ENCODE peak calls at places on chromosomes 5 and 9, in ten cellular contexts. One of them, this sample, is unnamed.

GRCh38 chr5:94288937-94289336 is 329.5 kb downstream of the KIAA0825 start:
- DNase-seq in stimulated activated CD4-positive, alpha-beta T cell treated with anti-CD3 and anti-CD28 coated beads, Interleukin-15, amount 100 ng/mL, for 24 hours: no peak
- DNase-seq in HEK293T: no peak
- DNase-seq in activated T-helper 9 cell treated with anti-CD3 and anti-CD28 coated beads, Interleukin-2, amount 50 U/mL, for 16 hours: no peak
- DNase-seq in endodermal cell: no peak
- DNase-seq in progenitor cell of endocrine pancreas: no peak
- DNase-seq in left cardiac atrium: no peak
- DNase-seq in kidney glomerular epithelial cell: no peak
- DNase-seq in psoas muscle: no peak
- DNase-seq in lung: no peak
- DNase-seq in this sample: no peak

GRCh38 chr5:11801061-11801460 is 103.2 kb downstream of the CTNND2 start:
- DNase-seq in stimulated activated CD4-positive, alpha-beta T cell treated with anti-CD3 and anti-CD28 coated beads, Interleukin-15, amount 100 ng/mL, for 24 hours: no peak
- DNase-seq in activated T-helper 9 cell treated with anti-CD3 and anti-CD28 coated beads, Interleukin-2, amount 50 U/mL, for 16 hours: no peak
- DNase-seq in HEK293T: no peak
- DNase-seq in psoas muscle: no peak
- DNase-seq in left cardiac atrium: no peak
- DNase-seq in lung: no peak
- DNase-seq in endodermal cell: no peak
- DNase-seq in progenitor cell of endocrine pancreas: no peak
- DNase-seq in kidney glomerular epithelial cell: no peak
- DNase-seq in this sample: no peak

GRCh38 chr9:76198336-76198735 is 195.9 kb downstream of the RFK start:
- DNase-seq in HEK293T: no peak
- DNase-seq in lung: peak
- DNase-seq in progenitor cell of endocrine pancreas: no peak
- DNase-seq in activated T-helper 9 cell treated with anti-CD3 and anti-CD28 coated beads, Interleukin-2, amount 50 U/mL, for 16 hours: no peak
- DNase-seq in left cardiac atrium: peak
- DNase-seq in kidney glomerular epithelial cell: no peak
- DNase-seq in psoas muscle: no peak
- DNase-seq in stimulated activated CD4-positive, alpha-beta T cell treated with anti-CD3 and anti-CD28 coated beads, Interleukin-15, amount 100 ng/mL, for 24 hours: no peak
- DNase-seq in endodermal cell: no peak
- DNase-seq in this sample: no peak

GRCh38 chr5:54825005-54825404 is 160.4 kb downstream of the ESM1 start:
- DNase-seq in HEK293T: no peak
- DNase-seq in progenitor cell of endocrine pancreas: no peak
- DNase-seq in left cardiac atrium: no peak
- DNase-seq in activated T-helper 9 cell treated with anti-CD3 and anti-CD28 coated beads, Interleukin-2, amount 50 U/mL, for 16 hours: no peak
- DNase-seq in kidney glomerular epithelial cell: no peak
- DNase-seq in psoas muscle: no peak
- DNase-seq in stimulated activated CD4-positive, alpha-beta T cell treated with anti-CD3 and anti-CD28 coated beads, Interleukin-15, amount 100 ng/mL, for 24 hours: no peak
- DNase-seq in endodermal cell: no peak
- DNase-seq in lung: no peak
- DNase-seq in this sample: no peak

GRCh38 chr9:21848615-21849014 is 46.2 kb downstream of the MTAP start:
- DNase-seq in stimulated activated CD4-positive, alpha-beta T cell treated with anti-CD3 and anti-CD28 coated beads, Interleukin-15, amount 100 ng/mL, for 24 hours: no peak
- DNase-seq in HEK293T: no peak
- DNase-seq in psoas muscle: no peak
- DNase-seq in endodermal cell: no peak
- DNase-seq in activated T-helper 9 cell treated with anti-CD3 and anti-CD28 coated beads, Interleukin-2, amount 50 U/mL, for 16 hours: no peak
- DNase-seq in lung: no peak
- DNase-seq in kidney glomerular epithelial cell: no peak
- DNase-seq in progenitor cell of endocrine pancreas: no peak
- DNase-seq in left cardiac atrium: no peak
- DNase-seq in this sample: no peak

GRCh38 chr9:9920425-9920824 is 692.4 kb downstream of the PTPRD start:
- DNase-seq in stimulated activated CD4-positive, alpha-beta T cell treated with anti-CD3 and anti-CD28 coated beads, Interleukin-15, amount 100 ng/mL, for 24 hours: no peak
- DNase-seq in activated T-helper 9 cell treated with anti-CD3 and anti-CD28 coated beads, Interleukin-2, amount 50 U/mL, for 16 hours: no peak
- DNase-seq in endodermal cell: no peak
- DNase-seq in HEK293T: no peak
- DNase-seq in progenitor cell of endocrine pancreas: no peak
- DNase-seq in lung: no peak
- DNase-seq in kidney glomerular epithelial cell: no peak
- DNase-seq in left cardiac atrium: no peak
- DNase-seq in psoas muscle: no peak
- DNase-seq in this sample: no peak

GRCh38 chr5:102545175-102545574 is 46.4 kb upstream of the SLCO6A1 start:
- DNase-seq in psoas muscle: no peak
- DNase-seq in activated T-helper 9 cell treated with anti-CD3 and anti-CD28 coated beads, Interleukin-2, amount 50 U/mL, for 16 hours: no peak
- DNase-seq in progenitor cell of endocrine pancreas: peak
- DNase-seq in kidney glomerular epithelial cell: no peak
- DNase-seq in HEK293T: peak
- DNase-seq in endodermal cell: peak
- DNase-seq in lung: no peak
- DNase-seq in left cardiac atrium: no peak
- DNase-seq in stimulated activated CD4-positive, alpha-beta T cell treated with anti-CD3 and anti-CD28 coated beads, Interleukin-15, amount 100 ng/mL, for 24 hours: peak
- DNase-seq in this sample: no peak

GRCh38 chr9:14441976-14442651 is 128.2 kb upstream of the NFIB start:
- DNase-seq in left cardiac atrium: no peak
- DNase-seq in progenitor cell of endocrine pancreas: no peak
- DNase-seq in kidney glomerular epithelial cell: no peak
- DNase-seq in lung: no peak
- DNase-seq in psoas muscle: no peak
- DNase-seq in endodermal cell: peak
- DNase-seq in activated T-helper 9 cell treated with anti-CD3 and anti-CD28 coated beads, Interleukin-2, amount 50 U/mL, for 16 hours: no peak
- DNase-seq in HEK293T: no peak
- DNase-seq in stimulated activated CD4-positive, alpha-beta T cell treated with anti-CD3 and anti-CD28 coated beads, Interleukin-15, amount 100 ng/mL, for 24 hours: no peak
- DNase-seq in this sample: no peak

GRCh38 chr9:36327903-36328302 is 69.7 kb upstream of the GNE start:
- DNase-seq in left cardiac atrium: no peak
- DNase-seq in endodermal cell: no peak
- DNase-seq in kidney glomerular epithelial cell: peak
- DNase-seq in HEK293T: no peak
- DNase-seq in progenitor cell of endocrine pancreas: no peak
- DNase-seq in psoas muscle: no peak
- DNase-seq in activated T-helper 9 cell treated with anti-CD3 and anti-CD28 coated beads, Interleukin-2, amount 50 U/mL, for 16 hours: no peak
- DNase-seq in stimulated activated CD4-positive, alpha-beta T cell treated with anti-CD3 and anti-CD28 coated beads, Interleukin-15, amount 100 ng/mL, for 24 hours: no peak
- DNase-seq in lung: no peak
- DNase-seq in this sample: no peak

GRCh38 chr9:90128587-90129190 is 513.9 kb downstream of the DIRAS2 start:
- DNase-seq in psoas muscle: no peak
- DNase-seq in endodermal cell: no peak
- DNase-seq in progenitor cell of endocrine pancreas: no peak
- DNase-seq in kidney glomerular epithelial cell: no peak
- DNase-seq in lung: no peak
- DNase-seq in activated T-helper 9 cell treated with anti-CD3 and anti-CD28 coated beads, Interleukin-2, amount 50 U/mL, for 16 hours: no peak
- DNase-seq in HEK293T: no peak
- DNase-seq in left cardiac atrium: no peak
- DNase-seq in stimulated activated CD4-positive, alpha-beta T cell treated with anti-CD3 and anti-CD28 coated beads, Interleukin-15, amount 100 ng/mL, for 24 hours: no peak
- DNase-seq in this sample: no peak

GRCh38 chr9:115038138-115038537 is 79.8 kb downstream of the TNC start:
- DNase-seq in left cardiac atrium: no peak
- DNase-seq in stimulated activated CD4-positive, alpha-beta T cell treated with anti-CD3 and anti-CD28 coated beads, Interleukin-15, amount 100 ng/mL, for 24 hours: no peak
- DNase-seq in activated T-helper 9 cell treated with anti-CD3 and anti-CD28 coated beads, Interleukin-2, amount 50 U/mL, for 16 hours: no peak
- DNase-seq in kidney glomerular epithelial cell: no peak
- DNase-seq in HEK293T: no peak
- DNase-seq in endodermal cell: no peak
- DNase-seq in lung: no peak
- DNase-seq in psoas muscle: peak
- DNase-seq in progenitor cell of endocrine pancreas: no peak
- DNase-seq in this sample: no peak

GRCh38 chr9:21110708-21111576 is 30.7 kb downstream of the IFNW1 start:
- DNase-seq in HEK293T: peak
- DNase-seq in lung: no peak
- DNase-seq in kidney glomerular epithelial cell: peak
- DNase-seq in psoas muscle: no peak
- DNase-seq in stimulated activated CD4-positive, alpha-beta T cell treated with anti-CD3 and anti-CD28 coated beads, Interleukin-15, amount 100 ng/mL, for 24 hours: no peak
- DNase-seq in activated T-helper 9 cell treated with anti-CD3 and anti-CD28 coated beads, Interleukin-2, amount 50 U/mL, for 16 hours: no peak
- DNase-seq in progenitor cell of endocrine pancreas: no peak
- DNase-seq in endodermal cell: no peak
- DNase-seq in left cardiac atrium: no peak
- DNase-seq in this sample: no peak

GRCh38 chr9:137031904-137032639 is at the start of gene FUT7:
- DNase-seq in activated T-helper 9 cell treated with anti-CD3 and anti-CD28 coated beads, Interleukin-2, amount 50 U/mL, for 16 hours: peak
- DNase-seq in stimulated activated CD4-positive, alpha-beta T cell treated with anti-CD3 and anti-CD28 coated beads, Interleukin-15, amount 100 ng/mL, for 24 hours: peak
- DNase-seq in endodermal cell: no peak
- DNase-seq in psoas muscle: no peak
- DNase-seq in progenitor cell of endocrine pancreas: no peak
- DNase-seq in left cardiac atrium: no peak
- DNase-seq in HEK293T: no peak
- DNase-seq in kidney glomerular epithelial cell: no peak
- DNase-seq in lung: no peak
- DNase-seq in this sample: no peak

GRCh38 chr5:32542216-32543059 is 42.9 kb upstream of the SUB1 start:
- DNase-seq in psoas muscle: no peak
- DNase-seq in endodermal cell: no peak
- DNase-seq in progenitor cell of endocrine pancreas: no peak
- DNase-seq in HEK293T: no peak
- DNase-seq in stimulated activated CD4-positive, alpha-beta T cell treated with anti-CD3 and anti-CD28 coated beads, Interleukin-15, amount 100 ng/mL, for 24 hours: peak
- DNase-seq in lung: no peak
- DNase-seq in left cardiac atrium: no peak
- DNase-seq in kidney glomerular epithelial cell: no peak
- DNase-seq in activated T-helper 9 cell treated with anti-CD3 and anti-CD28 coated beads, Interleukin-2, amount 50 U/mL, for 16 hours: no peak
- DNase-seq in this sample: no peak

GRCh38 chr5:144468542-144468941 is 297.9 kb downstream of the KCTD16 start:
- DNase-seq in stimulated activated CD4-positive, alpha-beta T cell treated with anti-CD3 and anti-CD28 coated beads, Interleukin-15, amount 100 ng/mL, for 24 hours: no peak
- DNase-seq in kidney glomerular epithelial cell: no peak
- DNase-seq in progenitor cell of endocrine pancreas: no peak
- DNase-seq in HEK293T: no peak
- DNase-seq in endodermal cell: no peak
- DNase-seq in lung: no peak
- DNase-seq in psoas muscle: no peak
- DNase-seq in left cardiac atrium: no peak
- DNase-seq in activated T-helper 9 cell treated with anti-CD3 and anti-CD28 coated beads, Interleukin-2, amount 50 U/mL, for 16 hours: no peak
- DNase-seq in this sample: no peak

GRCh38 chr5:114924784-114925183 is 244.9 kb downstream of the TRIM36 start:
- DNase-seq in psoas muscle: no peak
- DNase-seq in activated T-helper 9 cell treated with anti-CD3 and anti-CD28 coated beads, Interleukin-2, amount 50 U/mL, for 16 hours: no peak
- DNase-seq in kidney glomerular epithelial cell: no peak
- DNase-seq in endodermal cell: no peak
- DNase-seq in progenitor cell of endocrine pancreas: no peak
- DNase-seq in left cardiac atrium: no peak
- DNase-seq in HEK293T: no peak
- DNase-seq in stimulated activated CD4-positive, alpha-beta T cell treated with anti-CD3 and anti-CD28 coated beads, Interleukin-15, amount 100 ng/mL, for 24 hours: no peak
- DNase-seq in lung: no peak
- DNase-seq in this sample: no peak

GRCh38 chr9:98836206-98836605 is 28.7 kb downstream of the GALNT12 start:
- DNase-seq in kidney glomerular epithelial cell: no peak
- DNase-seq in endodermal cell: no peak
- DNase-seq in lung: no peak
- DNase-seq in stimulated activated CD4-positive, alpha-beta T cell treated with anti-CD3 and anti-CD28 coated beads, Interleukin-15, amount 100 ng/mL, for 24 hours: no peak
- DNase-seq in psoas muscle: no peak
- DNase-seq in left cardiac atrium: no peak
- DNase-seq in activated T-helper 9 cell treated with anti-CD3 and anti-CD28 coated beads, Interleukin-2, amount 50 U/mL, for 16 hours: no peak
- DNase-seq in HEK293T: no peak
- DNase-seq in progenitor cell of endocrine pancreas: no peak
- DNase-seq in this sample: no peak

GRCh38 chr5:8019719-8020218 is 150.8 kb downstream of the MTRR start:
- DNase-seq in psoas muscle: no peak
- DNase-seq in lung: no peak
- DNase-seq in left cardiac atrium: no peak
- DNase-seq in HEK293T: no peak
- DNase-seq in kidney glomerular epithelial cell: no peak
- DNase-seq in endodermal cell: no peak
- DNase-seq in stimulated activated CD4-positive, alpha-beta T cell treated with anti-CD3 and anti-CD28 coated beads, Interleukin-15, amount 100 ng/mL, for 24 hours: no peak
- DNase-seq in activated T-helper 9 cell treated with anti-CD3 and anti-CD28 coated beads, Interleukin-2, amount 50 U/mL, for 16 hours: no peak
- DNase-seq in progenitor cell of endocrine pancreas: no peak
- DNase-seq in this sample: no peak

GRCh38 chr9:22228542-22228941 is 218.1 kb upstream of the DMRTA1 start:
- DNase-seq in left cardiac atrium: no peak
- DNase-seq in progenitor cell of endocrine pancreas: no peak
- DNase-seq in stimulated activated CD4-positive, alpha-beta T cell treated with anti-CD3 and anti-CD28 coated beads, Interleukin-15, amount 100 ng/mL, for 24 hours: no peak
- DNase-seq in kidney glomerular epithelial cell: no peak
- DNase-seq in activated T-helper 9 cell treated with anti-CD3 and anti-CD28 coated beads, Interleukin-2, amount 50 U/mL, for 16 hours: no peak
- DNase-seq in HEK293T: no peak
- DNase-seq in psoas muscle: no peak
- DNase-seq in lung: no peak
- DNase-seq in endodermal cell: no peak
- DNase-seq in this sample: no peak

GRCh38 chr9:137778336-137778735 is 99.2 kb upstream of the CACNA1B start:
- DNase-seq in psoas muscle: no peak
- DNase-seq in left cardiac atrium: no peak
- DNase-seq in endodermal cell: no peak
- DNase-seq in HEK293T: no peak
- DNase-seq in progenitor cell of endocrine pancreas: no peak
- DNase-seq in activated T-helper 9 cell treated with anti-CD3 and anti-CD28 coated beads, Interleukin-2, amount 50 U/mL, for 16 hours: no peak
- DNase-seq in kidney glomerular epithelial cell: no peak
- DNase-seq in lung: no peak
- DNase-seq in stimulated activated CD4-positive, alpha-beta T cell treated with anti-CD3 and anti-CD28 coated beads, Interleukin-15, amount 100 ng/mL, for 24 hours: no peak
- DNase-seq in this sample: no peak

GRCh38 chr5:133655966-133656365 is 43.6 kb upstream of the FSTL4 start:
- DNase-seq in lung: no peak
- DNase-seq in HEK293T: no peak
- DNase-seq in progenitor cell of endocrine pancreas: no peak
- DNase-seq in kidney glomerular epithelial cell: no peak
- DNase-seq in activated T-helper 9 cell treated with anti-CD3 and anti-CD28 coated beads, Interleukin-2, amount 50 U/mL, for 16 hours: no peak
- DNase-seq in left cardiac atrium: no peak
- DNase-seq in endodermal cell: no peak
- DNase-seq in stimulated activated CD4-positive, alpha-beta T cell treated with anti-CD3 and anti-CD28 coated beads, Interleukin-15, amount 100 ng/mL, for 24 hours: no peak
- DNase-seq in psoas muscle: no peak
- DNase-seq in this sample: no peak

GRCh38 chr5:100900796-100901731 is 2.0 kb downstream of the ST8SIA4 start:
- DNase-seq in activated T-helper 9 cell treated with anti-CD3 and anti-CD28 coated beads, Interleukin-2, amount 50 U/mL, for 16 hours: peak
- DNase-seq in kidney glomerular epithelial cell: no peak
- DNase-seq in HEK293T: peak
- DNase-seq in endodermal cell: peak
- DNase-seq in progenitor cell of endocrine pancreas: peak
- DNase-seq in stimulated activated CD4-positive, alpha-beta T cell treated with anti-CD3 and anti-CD28 coated beads, Interleukin-15, amount 100 ng/mL, for 24 hours: peak
- DNase-seq in psoas muscle: peak
- DNase-seq in left cardiac atrium: peak
- DNase-seq in lung: peak
- DNase-seq in this sample: peak

GRCh38 chr5:101915559-101915958 is 380.5 kb downstream of the SLCO4C1 start:
- DNase-seq in lung: no peak
- DNase-seq in activated T-helper 9 cell treated with anti-CD3 and anti-CD28 coated beads, Interleukin-2, amount 50 U/mL, for 16 hours: no peak
- DNase-seq in progenitor cell of endocrine pancreas: no peak
- DNase-seq in left cardiac atrium: no peak
- DNase-seq in endodermal cell: peak
- DNase-seq in kidney glomerular epithelial cell: no peak
- DNase-seq in psoas muscle: no peak
- DNase-seq in HEK293T: no peak
- DNase-seq in stimulated activated CD4-positive, alpha-beta T cell treated with anti-CD3 and anti-CD28 coated beads, Interleukin-15, amount 100 ng/mL, for 24 hours: no peak
- DNase-seq in this sample: no peak